ENCODE peak calls at places on chromosomes 13 and 19, in ten cellular contexts. B is naive thymus-derived CD4-positive, alpha-beta T cell; Y is central memory CD8-positive, alpha-beta T cell; Z is stimulated activated CD4-positive, alpha-beta T cell treated with anti-CD3 and anti-CD28 coated beads, Interleukin-1b, Interleukin-23, amount 100 ng/mL, for 1 hour; L is T-cell; R is NCI-H226; J is HuH-7.5; K is HT-29; T is Peyer's patch; S is non-pigmented ciliary epithelial cell. O is an unnamed sample.

GRCh38 chr19:3411636-3412035 is 45.3 kb downstream of the NFIC start:
- DNase-seq in T (no peak), L (no peak), Y (no peak), R (no peak), B (no peak), K (no peak), J (no peak), Z (no peak), S (no peak), O (peak; percentile 69)

GRCh38 chr13:80436571-80437169 is 95.7 kb upstream of the SPRY2 start:
- DNase-seq in J (no peak), L (no peak), B (no peak), Z (no peak), T (no peak), S (no peak), R (no peak), K (no peak), Y (no peak), O (no peak)

GRCh38 chr13:79398915-79399314 is 7.1 kb downstream of the RBM26 start:
- DNase-seq in J (no peak), S (peak; percentile 18), K (no peak), R (peak; percentile 24), B (no peak), Y (no peak), L (no peak), T (no peak), Z (no peak), O (no peak)

GRCh38 chr13:112688560-112689497 is 1.0 kb upstream of the ATP11A start:
- DNase-seq in B (peak; percentile 35), L (peak; percentile 15), T (no peak), R (no peak), Y (no peak), K (no peak), S (no peak), J (peak; percentile 30), Z (no peak), O (peak; percentile 57)

GRCh38 chr19:49713236-49713845 is 22.4 kb downstream of the CPT1C start:
- DNase-seq in B (no peak), Z (no peak), S (no peak), Y (no peak), R (no peak), K (peak; percentile 76), T (no peak), L (no peak), J (no peak), O (no peak)

GRCh38 chr13:43269037-43269476 is 245.7 kb downstream of the DNAJC15 start:
- DNase-seq in Y (no peak), J (no peak), B (no peak), L (no peak), R (peak; percentile 93), K (peak; percentile 63), S (peak; percentile 88), Z (no peak), T (no peak), O (no peak)

GRCh38 chr13:110107568-110108347 is 199.2 kb downstream of the COL4A1 start:
- DNase-seq in L (no peak), K (no peak), S (no peak), Y (no peak), R (no peak), Z (no peak), B (no peak), T (no peak), J (no peak), O (no peak)

GRCh38 chr13:21435710-21436151 is 23.4 kb downstream of the ZDHHC20 start:
- DNase-seq in R (peak; percentile 59), Y (no peak), T (no peak), Z (peak; percentile 3), S (peak; percentile 78), K (peak; percentile 85), B (no peak), L (peak; percentile 3), J (peak; percentile 15), O (no peak)

GRCh38 chr19:45160870-45161714 is at the start of gene NKPD1:
- DNase-seq in T (peak; percentile 74), Z (no peak), J (no peak), Y (no peak), R (no peak), S (no peak), B (no peak), K (peak; percentile 93), L (no peak), O (no peak)

GRCh38 chr13:50810998-50811397 is 32.5 kb downstream of the DLEU7 start:
- DNase-seq in Z (no peak), R (no peak), Y (no peak), L (no peak), T (no peak), B (no peak), J (no peak), K (no peak), S (no peak), O (no peak)

GRCh38 chr19:17289489-17289888 is 7.8 kb downstream of the ANKLE1 start:
- DNase-seq in Z (no peak), S (peak; percentile 79), Y (no peak), R (no peak), T (peak; percentile 60), L (no peak), J (peak; percentile 61), K (peak; percentile 50), B (no peak), O (peak; percentile 60)

GRCh38 chr13:25901460-25902376 is 150.1 kb downstream of the SHISA2 start:
- DNase-seq in L (no peak), Y (no peak), T (no peak), R (peak; percentile 74), B (peak; percentile 72), J (no peak), K (peak; percentile 53), S (peak; percentile 92), Z (no peak), O (no peak)

GRCh38 chr19:47465957-47466356 is 5.7 kb downstream of the SLC8A2 start:
- DNase-seq in B (no peak), Y (no peak), L (no peak), R (no peak), K (no peak), J (no peak), T (no peak), Z (no peak), S (no peak), O (no peak)

GRCh38 chr13:98473792-98474153 is 103.1 kb downstream of the STK24 start:
- DNase-seq in T (no peak), R (no peak), J (no peak), Z (no peak), S (no peak), L (no peak), K (no peak), B (no peak), Y (no peak), O (no peak)

GRCh38 chr19:12015753-12016116 is 19.7 kb downstream of the ZNF433 start:
- DNase-seq in Z (no peak), R (peak; percentile 2), B (no peak), T (no peak), L (no peak), Y (no peak), K (no peak), S (no peak), J (no peak), O (no peak)

GRCh38 chr19:10766681-10767201 is 48.9 kb downstream of the DNM2 start:
- DNase-seq in S (no peak), R (no peak), Y (no peak), L (no peak), T (peak; percentile 57), K (no peak), J (no peak), B (no peak), Z (no peak), O (no peak)

GRCh38 chr13:26075498-26075897 is 23.7 kb upstream of the SHISA2 start:
- DNase-seq in L (no peak), R (no peak), B (no peak), S (no peak), Z (no peak), J (no peak), T (no peak), Y (no peak), K (no peak), O (peak; percentile 27)

GRCh38 chr19:45470147-45471081 is 2.6 kb downstream of the FOSB start:
- DNase-seq in B (no peak), K (peak; percentile 84), J (no peak), Y (no peak), S (no peak), R (no peak), Z (peak; percentile 20), T (no peak), L (peak; percentile 50), O (no peak)

GRCh38 chr13:110352735-110353134 is 45.7 kb downstream of the COL4A2 start:
- DNase-seq in T (no peak), Z (no peak), J (no peak), K (no peak), Y (no peak), B (no peak), L (no peak), R (no peak), S (no peak), O (no peak)

GRCh38 chr19:547117-547516 is 3.3 kb downstream of the GZMM start:
- DNase-seq in K (no peak), L (no peak), Z (no peak), S (no peak), Y (no peak), J (no peak), R (no peak), T (no peak), B (no peak), O (no peak)

O was measured in G401.